ENCODE peak calls at places on chromosome 5, in five cellular contexts. One of them, this sample, is unnamed.

GRCh38 chr5:54224083-54224836 is 86.1 kb downstream of the ARL15 start:
- DNase-seq in GM23248: peak; percentile 48
- DNase-seq in HCT116: no peak
- DNase-seq in PC-9: no peak
- DNase-seq in mammary epithelial cell: no peak
- DNase-seq in this sample: no peak

GRCh38 chr5:83313431-83313830 is 158.1 kb upstream of the VCAN start:
- DNase-seq in mammary epithelial cell: no peak
- DNase-seq in HCT116: no peak
- DNase-seq in GM23248: peak; percentile 39
- DNase-seq in PC-9: no peak
- DNase-seq in this sample: no peak

GRCh38 chr5:150065346-150065745 is 21.0 kb downstream of the CSF1R start:
- DNase-seq in mammary epithelial cell: no peak
- DNase-seq in HCT116: no peak
- DNase-seq in GM23248: peak; percentile 69
- DNase-seq in PC-9: no peak
- DNase-seq in this sample: no peak

GRCh38 chr5:83118471-83118870 is 41.1 kb downstream of the XRCC4 start:
- DNase-seq in PC-9: no peak
- DNase-seq in mammary epithelial cell: no peak
- DNase-seq in HCT116: no peak
- DNase-seq in GM23248: peak; percentile 13
- DNase-seq in this sample: no peak

GRCh38 chr5:125835293-125836172 is 587.7 kb upstream of the GRAMD2B start:
- DNase-seq in HCT116: peak; percentile 36
- DNase-seq in GM23248: peak; percentile 2
- DNase-seq in PC-9: no peak
- DNase-seq in mammary epithelial cell: no peak
- DNase-seq in this sample: peak; percentile 8

GRCh38 chr5:125049721-125050357 is 303.4 kb upstream of the ZNF608 start:
- DNase-seq in HCT116: no peak
- DNase-seq in PC-9: peak; percentile 55
- DNase-seq in GM23248: no peak
- DNase-seq in mammary epithelial cell: no peak
- DNase-seq in this sample: no peak

GRCh38 chr5:132419517-132420468 is 50.3 kb downstream of the SLC22A5 start:
- DNase-seq in PC-9: peak; percentile 73
- DNase-seq in HCT116: peak; percentile 56
- DNase-seq in GM23248: peak; percentile 83
- DNase-seq in mammary epithelial cell: peak; percentile 48
- DNase-seq in this sample: peak; percentile 89

GRCh38 chr5:134553816-134554215 is 28.3 kb downstream of the JADE2 start:
- DNase-seq in HCT116: no peak
- DNase-seq in GM23248: no peak
- DNase-seq in PC-9: no peak
- DNase-seq in mammary epithelial cell: no peak
- DNase-seq in this sample: no peak

GRCh38 chr5:40909723-40910122 is 426 bp downstream of the C7 start:
- DNase-seq in HCT116: no peak
- DNase-seq in PC-9: no peak
- DNase-seq in mammary epithelial cell: no peak
- DNase-seq in GM23248: no peak
- DNase-seq in this sample: no peak

GRCh38 chr5:64331597-64332277 is 166.1 kb downstream of the RNF180 start:
- DNase-seq in mammary epithelial cell: no peak
- DNase-seq in PC-9: no peak
- DNase-seq in HCT116: no peak
- DNase-seq in GM23248: no peak
- DNase-seq in this sample: no peak

GRCh38 chr5:126676195-126676624 is 75.5 kb downstream of the PHAX start:
- DNase-seq in mammary epithelial cell: peak; percentile 57
- DNase-seq in HCT116: peak; percentile 60
- DNase-seq in GM23248: peak; percentile 72
- DNase-seq in PC-9: peak; percentile 46
- DNase-seq in this sample: peak; percentile 75

GRCh38 chr5:175657593-175658271 is at the start of gene HRH2:
- DNase-seq in GM23248: no peak
- DNase-seq in HCT116: no peak
- DNase-seq in mammary epithelial cell: peak; percentile 14
- DNase-seq in PC-9: no peak
- DNase-seq in this sample: peak; percentile 81

GRCh38 chr5:175659546-175660248 is 1.8 kb downstream of the HRH2 start:
- DNase-seq in PC-9: no peak
- DNase-seq in GM23248: no peak
- DNase-seq in HCT116: no peak
- DNase-seq in mammary epithelial cell: no peak
- DNase-seq in this sample: no peak

GRCh38 chr5:175655411-175655810 is 2.5 kb upstream of the HRH2 start:
- DNase-seq in HCT116: no peak
- DNase-seq in mammary epithelial cell: no peak
- DNase-seq in GM23248: no peak
- DNase-seq in PC-9: no peak
- DNase-seq in this sample: no peak

GRCh38 chr5:175656966-175657365 is 905 bp upstream of the HRH2 start:
- DNase-seq in GM23248: no peak
- DNase-seq in PC-9: no peak
- DNase-seq in mammary epithelial cell: no peak
- DNase-seq in HCT116: no peak
- DNase-seq in this sample: no peak

GRCh38 chr5:175658299-175659145 is 651 bp downstream of the HRH2 start:
- DNase-seq in HCT116: no peak
- DNase-seq in GM23248: no peak
- DNase-seq in mammary epithelial cell: no peak
- DNase-seq in PC-9: no peak
- DNase-seq in this sample: peak; percentile 39
- TF ChIP-seq EZH2 in HCT116: no peak
- TF ChIP-seq EZH2 in GM23248: no peak
- TF ChIP-seq EZH2 in mammary epithelial cell: no peak
- TF ChIP-seq EZH2 in PC-9: no peak
- TF ChIP-seq EZH2 in this sample: peak; percentile 91

GRCh38 chr5:158811350-158811749 is 288.4 kb downstream of the EBF1 start:
- DNase-seq in PC-9: no peak
- DNase-seq in HCT116: no peak
- DNase-seq in GM23248: no peak
- DNase-seq in mammary epithelial cell: no peak
- DNase-seq in this sample: no peak

GRCh38 chr5:158811921-158812320 is 287.8 kb downstream of the EBF1 start:
- DNase-seq in GM23248: no peak
- DNase-seq in HCT116: no peak
- DNase-seq in mammary epithelial cell: no peak
- DNase-seq in PC-9: no peak
- DNase-seq in this sample: no peak

GRCh38 chr5:158810615-158811014 is 289.1 kb downstream of the EBF1 start:
- DNase-seq in GM23248: no peak
- DNase-seq in PC-9: no peak
- DNase-seq in mammary epithelial cell: no peak
- DNase-seq in HCT116: no peak
- DNase-seq in this sample: no peak

GRCh38 chr5:158813275-158813674 is 286.4 kb downstream of the EBF1 start:
- DNase-seq in GM23248: no peak
- DNase-seq in mammary epithelial cell: no peak
- DNase-seq in PC-9: no peak
- DNase-seq in HCT116: no peak
- DNase-seq in this sample: no peak

DNA sequence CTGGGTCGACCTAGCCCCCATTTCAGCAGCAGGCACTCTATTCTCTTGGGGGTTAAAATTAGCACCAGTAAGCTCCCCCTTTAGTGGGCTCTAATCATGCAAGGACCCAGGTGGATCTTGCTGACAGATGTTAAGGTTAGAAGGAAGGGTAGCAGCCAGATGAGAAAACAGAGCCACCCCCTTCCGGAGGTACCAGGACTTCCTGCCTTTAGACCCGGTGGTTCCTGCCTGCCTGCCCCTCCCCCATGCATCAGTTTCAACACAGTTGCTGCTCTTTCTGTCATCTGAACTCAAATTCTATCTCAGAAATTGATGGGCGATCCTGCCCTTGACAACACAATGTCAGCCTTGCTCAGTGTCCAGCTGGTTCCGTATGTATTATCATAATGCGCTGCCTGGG is 287.3 kb downstream of the EBF1 start:
- DNase-seq in PC-9: no peak
- DNase-seq in mammary epithelial cell: no peak
- DNase-seq in GM23248: no peak
- DNase-seq in HCT116: no peak
- DNase-seq in this sample: peak; percentile 92
- TF ChIP-seq EZH2 in PC-9: no peak
- TF ChIP-seq EZH2 in mammary epithelial cell: no peak
- TF ChIP-seq EZH2 in GM23248: no peak
- TF ChIP-seq EZH2 in HCT116: no peak
- TF ChIP-seq EZH2 in this sample: no peak

DNA sequence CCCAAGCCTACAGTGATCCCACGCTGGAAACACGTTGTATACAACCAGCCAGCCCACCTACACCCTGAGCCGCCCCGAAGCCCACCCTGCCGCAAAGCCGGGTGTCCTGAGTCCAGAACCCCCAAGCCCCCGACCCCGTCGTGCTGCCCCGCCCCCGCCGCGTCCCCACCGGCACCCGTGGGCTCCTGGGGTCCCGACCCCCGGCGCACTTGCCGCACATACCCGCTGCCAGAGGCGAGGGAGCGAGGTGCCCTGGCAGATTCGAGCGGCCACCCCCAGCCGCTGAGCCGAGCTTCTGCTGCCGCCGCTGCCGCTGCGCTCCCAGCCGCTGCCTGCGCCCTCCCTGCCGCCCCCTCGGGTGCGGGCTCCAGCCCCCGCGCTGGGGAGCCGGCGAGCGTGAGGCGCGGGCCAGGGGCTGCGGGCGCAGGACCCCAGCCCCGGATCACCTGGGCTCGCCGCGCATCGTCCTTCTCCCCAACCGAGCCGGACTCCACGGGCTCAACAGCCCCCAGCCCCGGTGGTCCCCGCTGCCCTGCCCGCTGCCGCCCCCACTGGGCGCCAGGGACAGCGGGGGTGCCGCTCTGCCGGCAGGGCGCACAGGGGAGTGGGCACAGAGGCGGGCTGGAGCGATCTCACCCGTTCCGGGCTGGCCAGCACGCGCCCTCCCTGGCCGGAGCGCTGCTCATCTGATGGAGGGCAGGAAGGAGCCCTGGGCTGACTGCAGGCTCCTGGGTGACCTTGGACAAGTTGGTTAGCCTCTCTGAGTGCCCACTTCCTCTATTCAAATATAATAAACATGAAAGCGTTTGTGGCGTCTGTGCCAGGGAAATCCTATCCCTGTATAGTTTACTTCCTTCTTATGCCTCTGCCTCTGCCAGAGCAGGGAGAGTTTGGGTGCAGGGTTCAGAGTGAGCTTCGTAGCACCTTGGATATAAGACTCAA is at the start of gene HTR4:
- DNase-seq in HCT116: no peak
- DNase-seq in GM23248: no peak
- DNase-seq in PC-9: no peak
- DNase-seq in mammary epithelial cell: no peak
- DNase-seq in this sample: no peak
- TF ChIP-seq EZH2 in HCT116: no peak
- TF ChIP-seq EZH2 in GM23248: no peak
- TF ChIP-seq EZH2 in PC-9: no peak
- TF ChIP-seq EZH2 in mammary epithelial cell: no peak
- TF ChIP-seq EZH2 in this sample: no peak

GRCh38 chr5:140153255-140153654 is 21.7 kb upstream of the CYSTM1 start:
- DNase-seq in PC-9: no peak
- DNase-seq in HCT116: no peak
- DNase-seq in GM23248: no peak
- DNase-seq in mammary epithelial cell: no peak
- DNase-seq in this sample: no peak

GRCh38 chr5:140153905-140154304 is 21.1 kb upstream of the CYSTM1 start:
- DNase-seq in PC-9: no peak
- DNase-seq in HCT116: no peak
- DNase-seq in GM23248: no peak
- DNase-seq in mammary epithelial cell: no peak
- DNase-seq in this sample: no peak

GRCh38 chr5:140160432-140160831 is 14.6 kb upstream of the CYSTM1 start:
- DNase-seq in PC-9: no peak
- DNase-seq in mammary epithelial cell: no peak
- DNase-seq in HCT116: no peak
- DNase-seq in GM23248: no peak
- DNase-seq in this sample: no peak

GRCh38 chr5:140159014-140159927 is 15.7 kb upstream of the CYSTM1 start:
- DNase-seq in GM23248: no peak
- DNase-seq in mammary epithelial cell: no peak
- DNase-seq in HCT116: no peak
- DNase-seq in PC-9: no peak
- DNase-seq in this sample: no peak

GRCh38 chr5:140157032-140157781 is 17.8 kb upstream of the CYSTM1 start:
- DNase-seq in mammary epithelial cell: peak; percentile 66
- DNase-seq in GM23248: peak; percentile 89
- DNase-seq in HCT116: peak; percentile 70
- DNase-seq in PC-9: peak; percentile 58
- DNase-seq in this sample: peak; percentile 84
- TF ChIP-seq EZH2 in mammary epithelial cell: no peak
- TF ChIP-seq EZH2 in GM23248: no peak
- TF ChIP-seq EZH2 in HCT116: no peak
- TF ChIP-seq EZH2 in PC-9: no peak
- TF ChIP-seq EZH2 in this sample: no peak